ENCODE peak calls at places on chromosomes 12 and 14, in eight cellular contexts. R, U, N, W, K, E, J and V are unnamed samples. For H3K4me1, the result is how much of the 10 kb centered on the place peaks cover.

GRCh38 chr12:91893476-91893875 is 252.2 kb downstream of the BTG1 start:
- DNase-seq in K (peak), N (no peak), R (no peak), W (no peak), U (no peak), E (no peak), J (no peak), V (no peak)

GRCh38 chr14:100982356-100982755 is 78.8 kb upstream of the RTL1 start:
- DNase-seq in E (no peak), U (peak), W (no peak), R (no peak), K (no peak), J (no peak), N (no peak), V (no peak)

GRCh38 chr12:57756406-57757341 is 1.8 kb downstream of the MARCHF9 start:
- DNase-seq in R (peak), U (peak), E (no peak), W (peak), N (peak), J (peak), K (no peak), V (no peak)

GRCh38 chr12:89372584-89373370 is 20.5 kb upstream of the DUSP6 start:
- DNase-seq in K (peak), R (no peak), U (no peak), W (no peak), J (peak), N (no peak), E (no peak), V (no peak)

GRCh38 chr12:14185441-14186192 is 179.9 kb upstream of the ATF7IP start:
- DNase-seq in R (no peak), W (peak), U (peak), N (peak), J (peak), E (peak), K (peak), V (no peak)

GRCh38 chr12:130520784-130521183 is 183.1 kb downstream of the PIWIL1 start:
- DNase-seq in E (no peak), W (no peak), R (no peak), K (no peak), J (no peak), U (no peak), N (peak), V (no peak)

GRCh38 chr14:37172024-37172869 is at the start of gene SLC25A21:
- DNase-seq in E (peak), K (peak), U (peak), N (peak), J (peak), W (peak), R (peak), V (peak)

GRCh38 chr12:112506513-112507166 is 87.9 kb downstream of the PTPN11 start:
- DNase-seq in K (no peak), R (no peak), J (no peak), N (no peak), E (no peak), U (no peak), W (no peak), V (no peak)

GRCh38 chr14:41604793-41605534 is 1.7 kb upstream of the LRFN5 start:
- DNase-seq in N (no peak), E (no peak), J (no peak), K (no peak), U (peak), W (no peak), R (peak), V (no peak)

GRCh38 chr12:49014547-49014946 is 4.0 kb downstream of the PRKAG1 start:
- DNase-seq in K (no peak), N (peak), R (no peak), U (no peak), W (no peak), J (no peak), E (peak), V (no peak)

GRCh38 chr12:71772728-71773127 is 18.1 kb downstream of the RAB21 start:
- DNase-seq in K (no peak), J (no peak), R (no peak), N (no peak), E (no peak), U (no peak), W (no peak), V (no peak)

GRCh38 chr14:61537567-61538463 is 157.5 kb upstream of the HIF1A start:
- DNase-seq in W (peak), U (peak), K (peak), E (peak), N (peak), J (peak), R (no peak), V (peak)

GRCh38 chr12:39277416-39277815 is 165.5 kb downstream of the KIF21A start:
- DNase-seq in E (peak), R (no peak), U (no peak), N (no peak), K (no peak), W (no peak), J (no peak), V (no peak)

GRCh38 chr14:89214221-89214965 is 202.6 kb downstream of the FOXN3 start:
- DNase-seq in U (peak), K (peak), N (no peak), J (peak), W (peak), R (peak), E (peak), V (peak)

GRCh38 chr12:132700212-132700913 is 10.3 kb upstream of the PGAM5 start:
- DNase-seq in K (peak), N (peak), J (no peak), W (no peak), R (no peak), E (no peak), U (no peak), V (no peak)

GRCh38 chr12:53844989-53845836 is 93.4 kb upstream of the HOXC13 start:
- DNase-seq in R (no peak), K (peak), U (no peak), J (no peak), E (peak), W (peak), N (peak), V (no peak)

GRCh38 chr12:50928392-50928791 is 24.0 kb upstream of the HIGD1C start:
- DNase-seq in N (no peak), E (peak), R (no peak), J (no peak), U (no peak), K (no peak), W (no peak), V (no peak)

GRCh38 chr12:96454396-96454795 is 35.0 kb upstream of the CFAP54 start:
- DNase-seq in K (no peak), J (no peak), E (peak), W (no peak), U (no peak), N (no peak), R (no peak), V (no peak)

GRCh38 chr14:100532154-100532915 is 54.9 kb downstream of the BEGAIN start:
- DNase-seq in R (no peak), K (no peak), N (no peak), U (no peak), W (no peak), E (peak), J (no peak), V (peak)

GRCh38 chr14:46840971-46841729 is 189.6 kb upstream of the RPL10L start:
- DNase-seq in E (no peak), U (no peak), J (no peak), N (no peak), W (no peak), R (no peak), K (no peak), V (no peak)

GRCh38 chr12:113098428-113099028 is 37.0 kb downstream of the RASAL1 start:
- DNase-seq in W (peak), N (peak), U (peak), E (peak), J (peak), R (peak), K (peak), V (peak)

GRCh38 chr12:121800694-121801600 is 2.9 kb upstream of the SETD1B start:
- DNase-seq in J (peak), U (peak), N (peak), W (no peak), E (peak), R (peak), K (no peak), V (peak)

GRCh38 chr12:62846506-62846905 is 88.4 kb downstream of the PPM1H start:
- DNase-seq in N (peak), E (no peak), W (no peak), U (no peak), R (no peak), J (no peak), K (no peak), V (no peak)

GRCh38 chr14:96189288-96189711 is 15.3 kb upstream of the BDKRB2 start:
- DNase-seq in E (no peak), K (no peak), N (peak), U (no peak), W (no peak), R (no peak), J (no peak), V (peak)

GRCh38 chr12:47554046-47554653 is 151.7 kb downstream of the RPAP3 start:
- DNase-seq in J (no peak), U (no peak), E (no peak), N (no peak), K (no peak), R (no peak), W (no peak), V (no peak)

GRCh38 chr12:106309671-106310313 is 7.3 kb downstream of the TCP11L2 start:
- DNase-seq in N (peak), E (peak), R (no peak), W (no peak), K (no peak), U (no peak), J (no peak), V (no peak)

GRCh38 chr14:67429651-67430205 is 17.8 kb upstream of the PLEK2 start:
- DNase-seq in E (no peak), N (no peak), U (no peak), R (no peak), J (no peak), K (no peak), W (no peak), V (no peak)

GRCh38 chr14:96479435-96480146 is 22.6 kb upstream of the PAPOLA start:
- DNase-seq in E (no peak), N (no peak), W (no peak), K (no peak), R (no peak), U (no peak), J (no peak), V (no peak)

GRCh38 chr14:33508663-33509062 is 442.2 kb downstream of the EGLN3 start:
- DNase-seq in W (no peak), K (no peak), R (no peak), U (no peak), J (no peak), E (no peak), N (no peak), V (no peak)

GRCh38 chr12:131487379-131488129 is 223.3 kb upstream of the SFSWAP start:
- DNase-seq in W (no peak), R (no peak), J (peak), U (no peak), E (no peak), N (no peak), K (no peak), V (peak)

GRCh38 chr14:50676814-50677516 is 8.9 kb upstream of the SAV1 start:
- DNase-seq in N (no peak), E (no peak), K (no peak), U (no peak), J (no peak), W (no peak), R (no peak), V (no peak)

GRCh38 chr12:109793411-109793810 is 39.8 kb downstream of the TRPV4 start:
- DNase-seq in R (no peak), U (no peak), W (no peak), J (no peak), K (no peak), N (no peak), E (no peak), V (no peak)

GRCh38 chr14:37903561-37904191 is 304.0 kb upstream of the SSTR1 start:
- DNase-seq in W (peak), R (no peak), U (peak), J (peak), K (no peak), N (peak), E (peak), V (no peak)

GRCh38 chr12:71164877-71165197 is 7.0 kb upstream of the TSPAN8 start:
- DNase-seq in J (peak), W (no peak), K (no peak), R (no peak), U (no peak), E (peak), N (peak), V (no peak)

GRCh38 chr12:57899010-57899662 is 42.2 kb upstream of the ATP23 start:
- DNase-seq in R (peak), W (no peak), K (no peak), J (no peak), E (peak), N (peak), U (no peak), V (no peak)

GRCh38 chr14:61147898-61148549 is 133.1 kb downstream of the TMEM30B start:
- DNase-seq in U (peak), E (peak), K (no peak), R (peak), J (no peak), W (no peak), N (peak), V (peak)

GRCh38 chr14:83924259-83924658 is 1605.7 kb upstream of the FLRT2 start:
- DNase-seq in N (no peak), E (no peak), J (no peak), U (no peak), W (no peak), R (no peak), K (no peak), V (no peak)

GRCh38 chr14:104514156-104514848 is 65.3 kb upstream of the C14orf180 start:
- DNase-seq in U (no peak), K (peak), R (peak), J (no peak), N (no peak), E (no peak), W (no peak), V (no peak)
- H3K4me1 ChIP-seq in U (under half), K (under half), R (under half), J (under half), N (under half), E (under half), W (under half), V (under half)

DNA sequence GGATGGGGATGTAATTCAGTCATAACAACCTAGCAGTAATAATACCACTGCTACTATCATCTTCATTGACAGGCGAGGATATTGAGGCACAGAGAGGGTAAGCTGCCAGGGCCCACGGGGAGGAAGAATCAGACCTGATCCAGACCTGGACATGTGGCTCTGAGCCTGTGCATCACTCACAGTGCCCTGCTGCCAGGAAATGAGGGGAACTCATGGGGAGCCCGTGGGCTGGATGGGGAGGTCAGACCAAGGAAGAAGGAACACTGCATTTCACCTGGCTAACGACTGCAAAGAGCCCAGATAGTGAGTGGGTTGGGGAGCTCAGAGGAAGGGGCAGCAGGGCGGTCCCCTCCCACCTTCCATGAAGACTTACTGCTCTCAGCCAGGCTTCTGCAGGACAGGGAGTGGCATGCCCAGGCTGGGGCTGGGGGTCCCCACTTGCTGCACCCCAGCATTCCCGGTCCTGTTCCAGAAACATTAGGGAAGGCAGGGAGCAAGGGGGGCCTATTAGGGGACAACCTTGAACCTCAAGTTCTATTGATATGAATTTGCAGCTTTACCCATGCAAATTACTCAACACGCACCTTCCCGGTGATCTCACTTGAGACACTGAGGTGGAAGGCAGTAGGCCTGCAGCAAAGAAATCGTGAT is 37.7 kb downstream of the CALM1 start:
- DNase-seq in U (no peak), W (no peak), R (no peak), N (no peak), J (no peak), K (no peak), E (no peak), V (no peak)
- H3K4me3 ChIP-seq in U (no peak), W (no peak), R (no peak), N (no peak), J (no peak), K (no peak), E (no peak), V (no peak)

GRCh38 chr12:79438480-79439178 is 252.1 kb downstream of the PAWR start:
- DNase-seq in K (no peak), N (no peak), U (no peak), W (no peak), E (no peak), R (no peak), J (no peak), V (no peak)
- H3K27ac ChIP-seq in K (no peak), N (peak), U (no peak), W (no peak), E (no peak), R (no peak), J (no peak), V (no peak)

GRCh38 chr14:22420598-22421186 is 168.3 kb downstream of the DAD1 start:
- DNase-seq in R (no peak), U (no peak), K (no peak), J (no peak), N (no peak), E (no peak), W (no peak), V (no peak)
- H3K4me1 ChIP-seq in R (under half), U (under half), K (under half), J (under half), N (under half), E (under half), W (under half), V (under half)

GRCh38 chr14:23618415-23618988 is 17.7 kb upstream of the DHRS2 start:
- DNase-seq in R (no peak), J (no peak), N (no peak), W (no peak), K (no peak), E (no peak), U (no peak), V (no peak)
- H3K4me3 ChIP-seq in R (no peak), J (no peak), N (no peak), W (no peak), K (no peak), E (no peak), U (no peak), V (no peak)

GRCh38 chr14:31025335-31026075 is at the start of gene AP4S1:
- DNase-seq in K (no peak), W (peak), N (peak), R (peak), E (peak), J (peak), U (peak), V (peak)
- H3K27ac ChIP-seq in K (peak), W (peak), N (peak), R (peak), E (peak), J (peak), U (peak), V (peak)

GRCh38 chr12:1706284-1707016 is 15.6 kb downstream of the ADIPOR2 start:
- DNase-seq in U (no peak), W (no peak), K (peak), J (no peak), R (no peak), N (no peak), E (no peak), V (no peak)
- H3K4me1 ChIP-seq in U (under half), W (under half), K (under half), J (under half), R (under half), N (under half), E (under half), V (under half)

GRCh38 chr14:90649557-90650135 is 166.6 kb downstream of the TTC7B start:
- DNase-seq in U (no peak), J (no peak), R (no peak), W (no peak), E (no peak), K (no peak), N (no peak), V (no peak)

GRCh38 chr14:90651976-90652560 is 164.2 kb downstream of the TTC7B start:
- DNase-seq in U (no peak), J (no peak), E (no peak), W (no peak), N (no peak), K (no peak), R (no peak), V (no peak)

GRCh38 chr14:90654831-90655276 is 161.4 kb downstream of the TTC7B start:
- DNase-seq in U (no peak), K (no peak), N (no peak), W (no peak), R (no peak), J (no peak), E (no peak), V (no peak)

GRCh38 chr14:90651405-90651804 is 164.8 kb downstream of the TTC7B start:
- DNase-seq in W (no peak), J (no peak), N (no peak), R (no peak), E (no peak), U (no peak), K (no peak), V (no peak)

DNA sequence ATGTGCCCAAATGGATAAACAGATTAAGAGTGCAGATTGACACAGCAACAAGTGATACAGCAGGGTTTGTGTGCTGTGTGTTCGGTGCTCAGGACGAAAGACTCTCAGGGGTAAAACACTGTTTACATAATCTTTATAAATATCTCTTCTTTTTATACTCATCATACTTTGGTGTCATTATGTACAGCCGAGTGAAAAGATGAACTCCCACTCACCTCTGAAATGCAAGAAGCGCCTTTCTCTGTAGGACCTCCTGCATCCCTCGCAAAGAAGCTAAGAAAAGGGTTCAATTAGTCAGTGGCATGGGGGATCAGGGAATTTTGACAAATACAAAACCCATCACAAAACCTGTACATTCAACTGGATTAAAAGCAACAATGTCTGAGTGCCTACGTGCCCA is 163.6 kb downstream of the TTC7B start:
- DNase-seq in R (no peak), J (no peak), K (no peak), W (no peak), U (no peak), N (no peak), E (no peak), V (no peak)
- H3K4me3 ChIP-seq in R (no peak), J (no peak), K (no peak), W (no peak), U (no peak), N (no peak), E (no peak), V (no peak)